ENCODE peak calls at places on chromosomes 12 and 14, in five cellular contexts. S is GM23248, L is HepG2, O is fibroblast of lung, W is OCI-LY7. J is an unnamed sample.

GRCh38 chr12:116472193-116472592 is 87.0 kb upstream of the MAP1LC3B2 start:
- DNase-seq in S (no peak), L (no peak), O (no peak), W (no peak), J (no peak)

GRCh38 chr12:79775355-79776073 is 84.8 kb upstream of the PAWR start:
- DNase-seq in S (no peak), L (no peak), O (no peak), W (no peak), J (no peak)

GRCh38 chr12:58915634-58916033 is 4.7 kb downstream of the LRIG3 start:
- DNase-seq in S (peak; percentile 86), L (no peak), O (peak; percentile 75), W (no peak), J (no peak)

GRCh38 chr12:46509135-46509534 is 136.6 kb upstream of the SLC38A2 start:
- DNase-seq in S (no peak), L (no peak), O (no peak), W (no peak), J (no peak)

GRCh38 chr14:64296561-64296960 is 2.4 kb upstream of the ESR2 start:
- DNase-seq in S (no peak), L (no peak), O (peak; percentile 51), W (no peak), J (no peak)

GRCh38 chr12:26198742-26199141 is 3.4 kb downstream of the SSPN start:
- DNase-seq in S (peak; percentile 88), L (no peak), O (peak; percentile 47), W (no peak), J (no peak)

GRCh38 chr12:108282676-108283075 is 56.4 kb downstream of the CMKLR1 start:
- DNase-seq in S (no peak), L (no peak), O (no peak), W (no peak), J (no peak)

GRCh38 chr14:32018391-32019092 is 58.6 kb upstream of the ARHGAP5 start:
- DNase-seq in S (no peak), L (no peak), O (no peak), W (no peak), J (no peak)

GRCh38 chr12:84056-84455 is 17.5 kb downstream of the IQSEC3 start:
- DNase-seq in S (no peak), L (no peak), O (no peak), W (no peak), J (no peak)

GRCh38 chr14:78688503-78688902 is 518.3 kb downstream of the NRXN3 start:
- DNase-seq in S (no peak), L (no peak), O (no peak), W (no peak), J (no peak)

GRCh38 chr12:13695781-13696180 is 285.6 kb downstream of the GRIN2B start:
- DNase-seq in S (no peak), L (no peak), O (no peak), W (no peak), J (no peak)

GRCh38 chr14:104037903-104038302 is 47.6 kb upstream of the ASPG start:
- DNase-seq in S (no peak), L (no peak), O (no peak), W (no peak), J (no peak)

GRCh38 chr12:102634216-102634615 is 153.9 kb upstream of the IGF1 start:
- DNase-seq in S (peak; percentile 82), L (no peak), O (peak; percentile 4), W (no peak), J (no peak)

GRCh38 chr12:53775478-53776145 is 23.8 kb upstream of the CISTR start:
- DNase-seq in S (no peak), L (no peak), O (peak; percentile 11), W (no peak), J (no peak)

GRCh38 chr12:104586325-104587048 is 129.7 kb downstream of the CHST11 start:
- DNase-seq in S (no peak), L (no peak), O (no peak), W (no peak), J (no peak)

GRCh38 chr14:38357557-38357956 is 101.7 kb upstream of the CLEC14A start:
- DNase-seq in S (peak; percentile 88), L (no peak), O (peak; percentile 90), W (no peak), J (no peak)

GRCh38 chr14:103029936-103030335 is 27.4 kb downstream of the CDC42BPB start:
- DNase-seq in S (no peak), L (no peak), O (no peak), W (no peak), J (no peak)

GRCh38 chr12:57452181-57452936 is 2.7 kb upstream of the INHBE start:
- DNase-seq in S (peak; percentile 93), L (no peak), O (peak; percentile 86), W (no peak), J (no peak)

GRCh38 chr14:81269100-81269978 is 48.6 kb upstream of the GTF2A1 start:
- DNase-seq in S (peak; percentile 75), L (peak; percentile 70), O (peak; percentile 78), W (peak; percentile 71), J (peak; percentile 39)

GRCh38 chr12:67671892-67672291 is 23.3 kb downstream of the DYRK2 start:
- DNase-seq in S (no peak), L (no peak), O (no peak), W (no peak), J (no peak)

GRCh38 chr14:80211143-80212024 is at the start of gene DIO2:
- DNase-seq in S (peak; percentile 51), L (no peak), O (peak; percentile 20), W (no peak), J (no peak)

GRCh38 chr12:47534695-47535094 is 171.1 kb downstream of the RPAP3 start:
- DNase-seq in S (peak; percentile 51), L (no peak), O (peak; percentile 7), W (no peak), J (no peak)

GRCh38 chr12:106766393-106766826 is 8.1 kb upstream of the RIC8B start:
- DNase-seq in S (peak; percentile 26), L (no peak), O (peak; percentile 64), W (no peak), J (no peak)

GRCh38 chr12:25376392-25376791 is 125.7 kb upstream of the KRAS start:
- DNase-seq in S (no peak), L (no peak), O (no peak), W (no peak), J (no peak)

GRCh38 chr14:92598549-92598905 is 84.9 kb downstream of the RIN3 start:
- DNase-seq in S (no peak), L (no peak), O (no peak), W (no peak), J (no peak)

GRCh38 chr12:76374395-76375020 is 26.3 kb upstream of the BBS10 start:
- DNase-seq in S (peak; percentile 39), L (no peak), O (peak; percentile 17), W (no peak), J (no peak)

GRCh38 chr14:51020024-51020710 is 74.7 kb downstream of the TRIM9 start:
- DNase-seq in S (no peak), L (no peak), O (no peak), W (no peak), J (no peak)

GRCh38 chr12:54404061-54405004 is 14.7 kb downstream of the ITGA5 start:
- DNase-seq in S (peak; percentile 61), L (peak; percentile 40), O (peak; percentile 71), W (peak; percentile 73), J (peak; percentile 70)

DNA sequence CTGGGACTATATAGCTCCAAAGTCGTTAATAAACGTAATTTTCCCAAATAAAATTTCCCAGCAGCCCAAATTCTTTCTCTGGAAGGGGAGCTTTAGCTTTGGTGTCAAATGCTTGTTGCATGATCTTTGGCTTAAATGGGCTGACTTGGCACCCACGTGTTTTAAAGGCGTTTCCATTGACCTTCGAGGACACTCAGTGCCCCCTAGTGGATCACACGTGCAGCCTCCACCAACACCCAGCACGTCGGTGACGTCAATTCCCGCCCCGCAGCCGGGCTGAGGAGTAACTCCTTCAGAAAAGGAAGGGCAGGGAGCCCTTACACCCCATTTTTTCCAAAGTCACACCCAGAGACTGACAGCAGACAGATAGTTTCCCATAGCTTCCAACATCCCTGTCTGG is 707.8 kb downstream of the AACS start:
- DNase-seq in S (peak; percentile 2), L (peak; percentile 27), O (no peak), W (peak; percentile 77), J (peak; percentile 44)
- H3K4me3 ChIP-seq in S (no peak overlapping the region), L (no peak overlapping the region), O (no peak overlapping the region), W (no peak overlapping the region), J (no peak overlapping the region)

GRCh38 chr12:20440408-20440807 is 72.1 kb downstream of the PDE3A start:
- DNase-seq in S (no peak), L (no peak), O (no peak), W (no peak), J (no peak)

GRCh38 chr12:20443216-20443615 is 74.9 kb downstream of the PDE3A start:
- DNase-seq in S (no peak), L (no peak), O (no peak), W (no peak), J (no peak)

GRCh38 chr12:20444595-20445170 is 76.3 kb downstream of the PDE3A start:
- DNase-seq in S (no peak), L (no peak), O (no peak), W (no peak), J (no peak)

GRCh38 chr12:20443792-20444191 is 75.5 kb downstream of the PDE3A start:
- DNase-seq in S (no peak), L (no peak), O (no peak), W (no peak), J (no peak)

DNA sequence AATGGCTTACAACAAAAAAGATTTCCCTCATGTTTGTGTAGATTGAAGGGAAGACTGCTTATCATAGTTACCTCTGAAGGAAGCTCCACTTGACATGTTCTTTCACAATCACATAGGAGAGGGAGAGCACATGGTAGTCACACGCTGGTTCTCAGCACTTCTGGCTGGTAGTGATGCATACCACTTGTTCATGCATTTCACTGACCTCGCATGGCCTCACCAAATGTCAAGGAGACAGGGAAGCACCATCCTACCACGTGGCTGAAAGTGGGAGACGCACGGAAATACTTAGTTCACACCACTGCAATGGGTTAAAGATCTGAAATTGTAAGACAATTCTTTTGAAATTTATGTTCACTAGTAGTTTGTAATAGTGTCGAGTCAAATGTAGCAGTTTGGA is 74.0 kb downstream of the PDE3A start:
- DNase-seq in S (no peak), L (no peak), O (no peak), W (no peak), J (no peak)
- H3K79me2 ChIP-seq in S (no peaks in the 10 kb centered on the region), L (no peaks in the 10 kb centered on the region), O (no peaks in the 10 kb centered on the region), W (no peaks in the 10 kb centered on the region), J (no peaks in the 10 kb centered on the region)

DNA sequence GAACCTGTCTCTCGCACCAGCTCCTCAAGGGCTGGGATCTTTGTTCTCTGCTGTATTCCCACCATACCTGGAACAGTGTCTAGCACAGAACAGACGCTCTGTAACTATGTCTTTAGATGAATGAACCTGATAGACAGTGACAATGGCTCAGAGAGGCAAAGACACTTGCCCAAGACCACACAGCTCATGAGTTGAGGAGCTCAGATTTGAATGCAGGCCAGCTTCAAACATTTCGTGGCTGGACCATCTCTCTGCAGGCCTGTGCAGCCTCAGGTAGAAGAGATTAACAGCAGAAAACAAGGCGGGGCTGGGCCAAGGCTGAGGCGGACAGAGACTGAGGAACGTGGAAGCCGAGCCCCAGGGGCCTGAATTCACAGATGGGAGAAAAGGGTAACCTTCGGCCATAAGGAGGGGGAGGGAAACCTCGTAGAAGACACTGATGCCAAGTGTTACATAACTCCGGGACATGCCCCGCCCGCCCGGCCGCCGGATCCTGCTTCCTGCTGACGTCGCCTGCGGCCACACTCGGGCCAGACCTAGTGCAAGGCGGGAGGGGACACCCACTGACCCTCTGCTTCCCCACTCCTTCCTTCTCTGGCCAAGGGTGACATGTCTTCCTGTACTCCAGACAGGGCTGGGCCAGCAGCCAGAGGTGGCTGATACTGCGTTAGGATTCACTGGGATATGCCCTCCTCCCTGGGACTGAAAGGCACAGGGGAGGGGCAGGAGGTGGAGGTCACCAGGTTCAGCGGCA is 86.7 kb downstream of the RFLNA start:
- DNase-seq in S (peak; percentile 90), L (no peak), O (peak; percentile 71), W (no peak), J (no peak)
- H3K4me3 ChIP-seq in S (no peak overlapping the region), L (no peak overlapping the region), O (no peak overlapping the region), W (no peak overlapping the region), J (no peak overlapping the region)

GRCh38 chr12:42141981-42142606 is 2.6 kb downstream of the GXYLT1 start:
- DNase-seq in S (no peak), L (no peak), O (no peak), W (no peak), J (no peak)
- H3K79me2 ChIP-seq in S (peaks cover 71% of the 10 kb centered on the region), L (peaks cover 54% of the 10 kb centered on the region), O (peaks cover 38% of the 10 kb centered on the region), W (peaks cover 56% of the 10 kb centered on the region), J (peaks cover 55% of the 10 kb centered on the region)

J was measured in DND-41.